ENCODE peak calls at places on chromosomes 16 and 17, in six cellular contexts. L, F, O, S, C and J are unnamed samples.

GRCh38 chr17:72555052-72555451 is 434.2 kb downstream of the SOX9 start:
- DNase-seq in L (no peak), F (no peak), O (no peak), S (no peak), C (no peak), J (no peak)

GRCh38 chr17:77356690-77357201 is 216.0 kb downstream of the SEC14L1 start:
- DNase-seq in L (no peak), F (no peak), O (peak; percentile 25), S (peak; percentile 71), C (no peak), J (no peak)

GRCh38 chr17:19979917-19980770 is 2.5 kb upstream of the AKAP10 start:
- DNase-seq in L (no peak), F (peak; percentile 78), O (peak; percentile 43), S (no peak), C (peak; percentile 52), J (peak; percentile 49)

GRCh38 chr17:75996665-75997590 is 3.7 kb upstream of the CDK3 start:
- DNase-seq in L (peak; percentile 30), F (no peak), O (peak; percentile 71), S (peak; percentile 28), C (no peak), J (no peak)

GRCh38 chr16:49617710-49618330 is 238.1 kb downstream of the ZNF423 start:
- DNase-seq in L (no peak), F (no peak), O (no peak), S (no peak), C (no peak), J (no peak)

GRCh38 chr16:83351846-83352245 is 455.9 kb upstream of the HSBP1 start:
- DNase-seq in L (no peak), F (no peak), O (peak; percentile 30), S (no peak), C (no peak), J (no peak)

GRCh38 chr17:43671755-43672502 is 10.2 kb upstream of the MEOX1 start:
- DNase-seq in L (no peak), F (no peak), O (no peak), S (no peak), C (no peak), J (no peak)

GRCh38 chr17:41442772-41443171 is 2.0 kb upstream of the KRT38 start:
- DNase-seq in L (no peak), F (no peak), O (peak; percentile 59), S (no peak), C (no peak), J (no peak)

GRCh38 chr16:29848420-29849297 is 14.4 kb downstream of the CDIPT start:
- DNase-seq in L (peak; percentile 60), F (peak; percentile 76), O (peak; percentile 74), S (peak; percentile 92), C (peak; percentile 71), J (peak; percentile 84)

GRCh38 chr16:85028638-85029412 is 1.2 kb downstream of the KIAA0513 start:
- DNase-seq in L (peak; percentile 79), F (no peak), O (peak; percentile 33), S (peak; percentile 91), C (no peak), J (peak; percentile 56)

GRCh38 chr17:33202011-33202410 is 91.1 kb downstream of the ASIC2 start:
- DNase-seq in L (no peak), F (peak; percentile 20), O (no peak), S (no peak), C (no peak), J (no peak)

GRCh38 chr17:65667656-65668055 is 106.2 kb upstream of the AXIN2 start:
- DNase-seq in L (no peak), F (no peak), O (no peak), S (no peak), C (no peak), J (no peak)

GRCh38 chr16:83682126-83682857 is 125.5 kb upstream of the HSBP1 start:
- DNase-seq in L (no peak), F (no peak), O (no peak), S (no peak), C (no peak), J (no peak)

GRCh38 chr17:17783825-17784598 is 52.8 kb downstream of the SREBF1 start:
- DNase-seq in L (no peak), F (peak; percentile 92), O (peak; percentile 81), S (peak; percentile 77), C (peak; percentile 66), J (peak; percentile 73)
- H3K4me1 ChIP-seq in L (peaks cover 17% of the 10 kb centered on the region), F (peaks cover 57% of the 10 kb centered on the region), O (peaks cover 50% of the 10 kb centered on the region), S (peaks cover 34% of the 10 kb centered on the region), C (peaks cover 87% of the 10 kb centered on the region), J (peaks cover 18% of the 10 kb centered on the region)

GRCh38 chr16:87956169-87956770 is 5.0 kb downstream of the BANP start:
- DNase-seq in L (peak; percentile 71), F (peak; percentile 65), O (peak; percentile 62), S (no peak), C (peak; percentile 50), J (no peak)
- H3K4me1 ChIP-seq in L (peaks cover 43% of the 10 kb centered on the region), F (peaks cover 22% of the 10 kb centered on the region), O (peaks cover 16% of the 10 kb centered on the region), S (peaks cover 31% of the 10 kb centered on the region), C (peaks cover 74% of the 10 kb centered on the region), J (peaks cover 6% of the 10 kb centered on the region)

DNA sequence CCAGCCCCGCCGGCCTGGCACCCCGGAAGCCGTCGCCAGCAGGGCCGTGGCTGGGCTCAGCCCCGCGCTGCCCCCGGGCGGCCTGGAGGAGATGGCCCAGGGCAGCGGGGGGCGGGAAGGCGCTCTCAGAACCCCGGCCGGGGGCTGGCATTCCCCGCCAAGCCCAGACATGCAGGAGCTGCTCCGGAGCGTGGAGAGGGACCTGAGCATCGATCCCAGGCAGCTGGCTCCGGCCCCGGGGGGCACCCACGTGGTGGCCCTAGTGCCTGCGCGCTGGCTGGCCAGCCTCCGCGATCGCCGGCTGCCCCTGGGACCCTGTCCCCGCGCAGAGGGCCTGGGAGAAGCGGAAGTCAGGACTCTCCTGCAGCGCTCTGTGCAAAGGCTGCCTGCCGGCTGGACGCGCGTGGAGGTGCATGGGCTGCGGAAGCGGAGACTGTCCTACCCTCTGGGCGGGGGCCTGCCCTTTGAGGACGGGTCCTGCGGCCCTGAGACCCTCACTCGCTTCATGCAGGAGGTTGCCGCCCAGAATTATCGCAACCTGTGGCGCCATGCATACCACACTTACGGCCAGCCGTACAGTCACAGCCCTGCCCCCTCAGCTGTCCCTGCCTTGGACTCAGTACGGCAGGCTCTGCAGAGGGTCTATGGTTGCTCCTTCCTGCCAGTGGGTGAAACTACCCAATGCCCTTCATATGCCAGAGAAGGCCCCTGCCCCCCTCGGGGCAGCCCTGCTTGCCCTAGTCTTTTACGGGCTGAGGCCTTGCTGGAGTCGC is 551 bp downstream of the WDR81 start:
- DNase-seq in L (no peak), F (peak; percentile 64), O (no peak), S (peak; percentile 80), C (no peak), J (peak; percentile 51)
- H3K4me1 ChIP-seq in L (peaks cover 40% of the 10 kb centered on the region), F (no peaks in the 10 kb centered on the region), O (no peaks in the 10 kb centered on the region), S (peaks cover 26% of the 10 kb centered on the region), C (peaks cover 80% of the 10 kb centered on the region), J (peaks cover 13% of the 10 kb centered on the region)

GRCh38 chr17:14321476-14321949 is 20.6 kb downstream of the HS3ST3B1 start:
- DNase-seq in L (no peak), F (no peak), O (no peak), S (no peak), C (no peak), J (no peak)
- H3K4me1 ChIP-seq in L (peaks cover 24% of the 10 kb centered on the region), F (peaks cover 79% of the 10 kb centered on the region), O (no peaks in the 10 kb centered on the region), S (no peaks in the 10 kb centered on the region), C (no peaks in the 10 kb centered on the region), J (no peaks in the 10 kb centered on the region)

GRCh38 chr17:7215136-7215638 is 4.4 kb downstream of the DLG4 start:
- DNase-seq in L (no peak), F (no peak), O (no peak), S (no peak), C (no peak), J (no peak)
- H3K4me1 ChIP-seq in L (peaks cover 30% of the 10 kb centered on the region), F (peaks cover 55% of the 10 kb centered on the region), O (peaks cover 38% of the 10 kb centered on the region), S (peaks cover 5% of the 10 kb centered on the region), C (peaks cover 75% of the 10 kb centered on the region), J (peaks cover 20% of the 10 kb centered on the region)

GRCh38 chr16:2470603-2471015 is 488 bp upstream of the NTN3 start:
- DNase-seq in L (no peak), F (no peak), O (no peak), S (no peak), C (no peak), J (no peak)

GRCh38 chr16:2471016-2471652 is at the start of gene NTN3:
- DNase-seq in L (no peak), F (peak; percentile 88), O (no peak), S (peak; percentile 82), C (no peak), J (no peak)

GRCh38 chr16:2472488-2472864 is 1.4 kb downstream of the NTN3 start:
- DNase-seq in L (no peak), F (no peak), O (no peak), S (no peak), C (no peak), J (no peak)

GRCh38 chr16:2472885-2473284 is 1.8 kb downstream of the NTN3 start:
- DNase-seq in L (no peak), F (no peak), O (no peak), S (peak; percentile 81), C (no peak), J (no peak)

GRCh38 chr16:2471653-2472487 is 773 bp downstream of the NTN3 start:
- DNase-seq in L (no peak), F (peak; percentile 50), O (no peak), S (peak; percentile 86), C (no peak), J (no peak)
- H3K4me1 ChIP-seq in L (peaks cover 45% of the 10 kb centered on the region), F (peaks cover 47% of the 10 kb centered on the region), O (peaks cover 41% of the 10 kb centered on the region), S (peaks cover 35% of the 10 kb centered on the region), C (peaks cover 84% of the 10 kb centered on the region), J (peaks cover 12% of the 10 kb centered on the region)

GRCh38 chr16:75068075-75068474 is 48.5 kb downstream of the LDHD start:
- DNase-seq in L (no peak), F (no peak), O (no peak), S (no peak), C (no peak), J (no peak)

GRCh38 chr16:75070055-75070841 is 46.3 kb downstream of the LDHD start:
- DNase-seq in L (no peak), F (no peak), O (no peak), S (no peak), C (peak; percentile 69), J (no peak)

GRCh38 chr16:75066861-75067447 is 49.6 kb downstream of the LDHD start:
- DNase-seq in L (no peak), F (no peak), O (no peak), S (no peak), C (no peak), J (no peak)

GRCh38 chr16:75065808-75066149 is 50.8 kb downstream of the LDHD start:
- DNase-seq in L (no peak), F (no peak), O (no peak), S (no peak), C (no peak), J (no peak)

DNA sequence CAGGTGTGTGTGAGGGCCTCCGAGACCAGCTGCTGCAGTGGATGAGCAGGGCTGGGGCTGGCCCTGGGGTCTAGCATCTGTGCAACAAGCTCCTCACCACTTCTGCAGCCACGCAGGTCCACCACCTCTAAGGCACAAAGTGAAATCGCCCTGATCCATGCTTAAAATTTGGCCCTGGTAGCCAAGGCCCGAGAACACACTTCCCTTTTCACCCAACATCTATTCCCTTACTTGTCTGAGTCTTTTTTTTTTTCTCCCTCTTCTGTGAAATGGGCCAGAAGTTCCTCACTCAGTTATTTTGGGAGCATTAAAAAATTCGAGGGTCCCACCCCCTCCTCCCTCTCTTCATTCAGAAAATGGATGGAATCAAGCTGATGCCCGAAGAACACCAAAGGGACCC is 47.9 kb downstream of the LDHD start:
- DNase-seq in L (no peak), F (no peak), O (no peak), S (no peak), C (no peak), J (no peak)
- H3K4me1 ChIP-seq in L (peaks cover 9% of the 10 kb centered on the region), F (peaks cover 14% of the 10 kb centered on the region), O (no peaks in the 10 kb centered on the region), S (no peaks in the 10 kb centered on the region), C (peaks cover 73% of the 10 kb centered on the region), J (peaks cover 7% of the 10 kb centered on the region)